ENCODE peak calls at places on chromosome 13, in eight cellular contexts. Q, Y, S, B, U, G, I and X are unnamed samples.

GRCh38 chr13:46638262-46638661 is 85.3 kb downstream of the LRCH1 start:
- DNase-seq in G (no peak), S (no peak), U (no peak), Q (no peak), B (no peak), I (no peak), Y (no peak), X (no peak)

GRCh38 chr13:33092422-33092987 is 76.3 kb downstream of the KL start:
- DNase-seq in Y (no peak), S (no peak), I (no peak), Q (no peak), B (no peak), U (no peak), G (no peak), X (peak)

GRCh38 chr13:93037780-93038179 is 188.8 kb upstream of the GPC6 start:
- DNase-seq in I (no peak), U (no peak), Q (no peak), B (no peak), S (no peak), Y (no peak), G (no peak), X (no peak)

GRCh38 chr13:84686973-84687372 is 804.7 kb upstream of the SLITRK1 start:
- DNase-seq in S (no peak), Y (no peak), G (no peak), B (no peak), Q (no peak), I (no peak), U (no peak), X (no peak)

GRCh38 chr13:85549819-85550218 is 249.4 kb downstream of the SLITRK6 start:
- DNase-seq in Q (no peak), G (no peak), U (no peak), Y (no peak), I (no peak), S (no peak), B (no peak), X (no peak)

GRCh38 chr13:109747524-109747923 is 38.9 kb downstream of the IRS2 start:
- DNase-seq in Y (no peak), G (no peak), I (no peak), U (peak), Q (no peak), S (no peak), B (no peak), X (peak)

GRCh38 chr13:91684746-91685145 is 286.3 kb downstream of the GPC5 start:
- DNase-seq in U (no peak), I (no peak), Y (no peak), Q (no peak), G (no peak), B (no peak), S (no peak), X (no peak)

GRCh38 chr13:112140366-112140765 is 73.4 kb downstream of the SOX1 start:
- DNase-seq in U (no peak), Q (no peak), G (no peak), Y (no peak), S (no peak), I (no peak), B (no peak), X (no peak)

GRCh38 chr13:76758257-76758656 is 127.9 kb downstream of the KCTD12 start:
- DNase-seq in B (no peak), S (no peak), I (no peak), U (no peak), Q (no peak), Y (no peak), G (no peak), X (no peak)

GRCh38 chr13:32501058-32501457 is 37.5 kb downstream of the N4BP2L2 start:
- DNase-seq in I (no peak), U (no peak), Q (no peak), Y (no peak), B (no peak), G (no peak), S (no peak), X (no peak)

GRCh38 chr13:26785845-26786630 is 25.5 kb upstream of the GPR12 start:
- DNase-seq in G (no peak), Q (no peak), I (no peak), U (no peak), S (peak), Y (peak), B (peak), X (peak)

GRCh38 chr13:80082396-80083096 is 258.4 kb downstream of the SPRY2 start:
- DNase-seq in U (peak), I (no peak), S (no peak), G (no peak), B (no peak), Q (peak), Y (peak), X (no peak)

GRCh38 chr13:50645092-50645491 is 198.4 kb downstream of the DLEU7 start:
- DNase-seq in I (no peak), Q (peak), G (no peak), B (no peak), Y (peak), U (peak), S (no peak), X (no peak)

GRCh38 chr13:80778302-80778701 is 437.4 kb upstream of the SPRY2 start:
- DNase-seq in Y (peak), B (no peak), Q (no peak), I (no peak), S (no peak), U (no peak), G (peak), X (no peak)

GRCh38 chr13:30998548-30999140 is 66.2 kb downstream of the TEX26 start:
- DNase-seq in U (no peak), G (peak), I (no peak), S (no peak), Q (peak), B (peak), Y (peak), X (no peak)

GRCh38 chr13:59587030-59587429 is 576.7 kb downstream of the DIAPH3 start:
- DNase-seq in Q (no peak), S (no peak), Y (no peak), B (no peak), U (no peak), I (no peak), G (no peak), X (no peak)

DNA sequence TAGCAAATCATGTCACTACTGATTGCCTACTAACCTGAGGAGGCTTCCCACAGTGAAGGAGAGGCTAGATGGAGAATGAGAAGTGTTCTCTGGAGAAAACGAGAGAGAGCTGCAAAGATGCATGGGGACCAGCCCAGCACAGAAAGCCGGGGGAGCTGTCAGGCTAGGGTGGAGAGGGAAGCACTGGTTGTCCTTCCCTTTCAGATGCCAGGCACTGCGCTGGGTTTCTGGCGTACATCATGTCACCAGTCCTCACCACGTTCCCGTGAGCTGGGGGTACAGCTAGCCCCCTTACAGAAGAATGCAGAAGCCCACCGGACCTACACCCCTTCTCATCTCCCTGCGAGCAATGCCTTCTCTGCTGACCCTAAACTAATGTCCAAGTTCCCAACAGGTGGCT is 86.0 kb downstream of the STK24 start:
- DNase-seq in B (no peak), Y (no peak), U (no peak), S (no peak), G (no peak), I (no peak), Q (no peak), X (no peak)
- TF ChIP-seq EZH2 in B (no peak), Y (no peak), U (no peak), S (no peak), G (no peak), I (no peak), Q (no peak), X (no peak)

GRCh38 chr13:107373551-107373950 is 805.6 kb upstream of the ARGLU1 start:
- DNase-seq in B (peak), S (no peak), I (no peak), G (peak), Y (peak), Q (peak), U (peak), X (peak)
- TF ChIP-seq CTCF in B (peak), S (peak), I (peak), G (peak), Y (peak), Q (peak), U (peak), X (peak)

DNA sequence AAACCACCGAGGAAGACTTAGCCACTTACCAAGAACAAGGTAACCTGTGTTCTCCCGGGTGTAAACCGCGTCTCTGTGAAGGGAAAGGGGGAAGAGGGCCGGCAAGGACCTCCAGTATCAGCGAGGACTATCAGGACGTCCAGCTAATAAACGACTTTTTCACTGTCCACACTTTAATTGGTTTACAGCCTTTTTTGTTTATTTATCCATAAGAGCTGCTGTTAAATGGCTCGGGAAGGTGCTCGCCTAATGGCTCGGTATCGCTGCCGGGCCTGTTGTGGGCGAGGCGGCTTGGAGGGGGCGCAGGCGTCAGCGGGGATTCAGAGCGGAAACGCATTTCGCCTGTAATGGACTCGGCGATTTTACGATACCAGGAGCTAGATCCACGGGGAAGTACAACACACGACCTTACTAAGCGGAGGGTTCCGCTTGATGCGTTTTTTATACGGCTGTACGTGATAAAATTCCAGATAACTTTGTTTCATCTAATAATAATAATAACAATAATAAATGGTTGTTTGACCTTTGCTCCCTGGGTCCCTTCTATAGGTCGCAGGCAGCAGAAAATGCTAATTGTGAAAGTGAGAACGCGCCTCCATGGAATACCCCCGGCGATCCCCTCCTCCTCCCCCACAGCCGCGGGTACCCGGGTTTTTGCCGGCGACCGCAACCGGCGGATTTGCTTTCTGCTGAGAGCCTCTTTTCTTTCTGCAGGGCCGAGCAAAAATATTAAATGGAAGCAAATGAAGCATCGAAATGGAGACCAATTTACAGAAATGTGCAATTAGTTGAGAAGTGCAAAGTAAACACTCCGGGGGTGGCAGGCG is 2.5 kb upstream of the PDX1 start:
- DNase-seq in Y (no peak), S (no peak), Q (no peak), I (no peak), B (peak), U (no peak), G (no peak), X (no peak)
- TF ChIP-seq EZH2 in Y (no peak), S (no peak), Q (no peak), I (no peak), B (peak), U (no peak), G (peak), X (peak)

GRCh38 chr13:41976491-41976890 is 15.6 kb upstream of the VWA8 start:
- DNase-seq in S (no peak), U (no peak), B (no peak), Y (no peak), G (no peak), I (no peak), Q (no peak), X (peak)

GRCh38 chr13:41970918-41971317 is 10.0 kb upstream of the VWA8 start:
- DNase-seq in G (no peak), S (no peak), B (no peak), U (no peak), Y (no peak), I (no peak), Q (peak), X (no peak)

GRCh38 chr13:41974262-41974900 is 13.5 kb upstream of the VWA8 start:
- DNase-seq in B (no peak), G (no peak), S (no peak), I (no peak), Y (peak), U (no peak), Q (no peak), X (no peak)

GRCh38 chr13:41971848-41972247 is 10.9 kb upstream of the VWA8 start:
- DNase-seq in S (no peak), I (no peak), Q (no peak), B (no peak), G (no peak), Y (no peak), U (no peak), X (no peak)

DNA sequence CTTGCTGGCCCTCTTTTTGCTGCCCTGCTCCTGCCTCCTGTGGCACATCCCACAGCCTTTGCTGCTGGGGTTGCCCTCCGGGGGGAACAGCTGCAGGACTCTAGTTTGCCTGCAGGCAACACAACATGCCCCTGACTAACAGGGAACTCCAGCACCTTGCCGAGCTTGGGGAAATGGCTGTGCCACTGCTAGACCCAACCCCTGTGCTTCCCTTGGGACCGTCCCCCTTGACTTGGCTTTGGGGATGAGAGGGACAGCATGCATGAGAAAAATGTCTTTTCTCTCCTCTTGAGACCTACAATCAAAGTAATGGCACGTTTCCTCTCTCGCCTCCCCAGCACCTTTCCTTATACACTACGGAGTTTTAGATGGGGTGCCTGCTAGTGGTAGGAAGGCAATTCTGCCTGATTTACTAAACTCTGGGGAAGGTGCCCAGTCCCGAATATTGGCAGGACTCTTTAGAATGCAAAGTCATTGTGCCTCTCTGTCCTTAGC is 12.4 kb upstream of the VWA8 start:
- DNase-seq in G (no peak), Y (no peak), S (no peak), I (peak), U (no peak), Q (no peak), B (peak), X (no peak)
- TF ChIP-seq CTCF in G (no peak), Y (peak), S (no peak), I (peak), U (no peak), Q (peak), B (peak), X (peak)

GRCh38 chr13:99978781-99979452 is 2.7 kb upstream of the ZIC2 start:
- DNase-seq in G (peak), S (no peak), I (no peak), Y (no peak), U (no peak), Q (no peak), B (peak), X (no peak)
- TF ChIP-seq EZH2 in G (no peak), S (no peak), I (peak), Y (peak), U (no peak), Q (peak), B (no peak), X (no peak)

GRCh38 chr13:114311908-114312307 is 2.4 kb upstream of the CHAMP1 start:
- DNase-seq in S (no peak), U (no peak), B (no peak), Q (no peak), Y (no peak), G (no peak), I (no peak), X (peak)

GRCh38 chr13:114309806-114310410 is 4.4 kb upstream of the CHAMP1 start:
- DNase-seq in U (no peak), I (no peak), G (no peak), Q (no peak), S (no peak), B (peak), Y (no peak), X (no peak)

GRCh38 chr13:114313061-114313860 is 1.0 kb upstream of the CHAMP1 start:
- DNase-seq in Q (no peak), S (no peak), Y (no peak), U (peak), G (no peak), I (no peak), B (no peak), X (no peak)

GRCh38 chr13:114310961-114311360 is 3.3 kb upstream of the CHAMP1 start:
- DNase-seq in G (no peak), B (no peak), I (no peak), U (no peak), Q (no peak), Y (no peak), S (no peak), X (no peak)

GRCh38 chr13:114311387-114311786 is 2.9 kb upstream of the CHAMP1 start:
- DNase-seq in I (no peak), Q (no peak), U (no peak), Y (no peak), S (no peak), G (no peak), B (no peak), X (no peak)
- TF ChIP-seq CTCF in I (no peak), Q (no peak), U (no peak), Y (no peak), S (no peak), G (no peak), B (no peak), X (no peak)